ENCODE peak calls at places on chromosomes 5 and 9, in eight cellular contexts. One of them, this sample, is unnamed.
A peak's percentile ranks its signal among the peaks of the same experiment; 100 is the strongest.

GRCh38 chr9:129006328-129007034 is 21.6 kb downstream of the SH3GLB2 start:
- DNase-seq in astrocyte: peak; percentile 31
- DNase-seq in neural crest cell: peak; percentile 65
- DNase-seq in activated T-cell treated with anti-CD3 and anti-CD28 coated beads for 1 hour: peak; percentile 18
- DNase-seq in NCI-H1092 treated with DMSO at 0.1 percent for 48 hours: peak; percentile 56
- DNase-seq in M059J: peak; percentile 74
- DNase-seq in epithelial cell of esophagus: peak; percentile 76
- DNase-seq in esophagus squamous epithelium: no peak
- DNase-seq in this sample: no peak

GRCh38 chr9:92048924-92049625 is 66.1 kb downstream of the SPTLC1 start:
- DNase-seq in neural crest cell: no peak
- DNase-seq in esophagus squamous epithelium: no peak
- DNase-seq in epithelial cell of esophagus: no peak
- DNase-seq in astrocyte: peak; percentile 2
- DNase-seq in NCI-H1092 treated with DMSO at 0.1 percent for 48 hours: no peak
- DNase-seq in activated T-cell treated with anti-CD3 and anti-CD28 coated beads for 1 hour: no peak
- DNase-seq in M059J: peak; percentile 22
- DNase-seq in this sample: no peak

GRCh38 chr5:148659641-148660345 is 5.5 kb upstream of the HTR4 start:
- DNase-seq in neural crest cell: no peak
- DNase-seq in esophagus squamous epithelium: no peak
- DNase-seq in NCI-H1092 treated with DMSO at 0.1 percent for 48 hours: no peak
- DNase-seq in astrocyte: no peak
- DNase-seq in epithelial cell of esophagus: no peak
- DNase-seq in activated T-cell treated with anti-CD3 and anti-CD28 coated beads for 1 hour: no peak
- DNase-seq in M059J: no peak
- DNase-seq in this sample: no peak

GRCh38 chr9:114047717-114048116 is 30.4 kb downstream of the AMBP start:
- DNase-seq in activated T-cell treated with anti-CD3 and anti-CD28 coated beads for 1 hour: no peak
- DNase-seq in neural crest cell: no peak
- DNase-seq in esophagus squamous epithelium: no peak
- DNase-seq in M059J: peak; percentile 19
- DNase-seq in epithelial cell of esophagus: peak; percentile 27
- DNase-seq in NCI-H1092 treated with DMSO at 0.1 percent for 48 hours: no peak
- DNase-seq in astrocyte: no peak
- DNase-seq in this sample: no peak

GRCh38 chr5:57025961-57026360 is 74.0 kb upstream of the MIER3 start:
- DNase-seq in neural crest cell: no peak
- DNase-seq in M059J: no peak
- DNase-seq in activated T-cell treated with anti-CD3 and anti-CD28 coated beads for 1 hour: no peak
- DNase-seq in esophagus squamous epithelium: no peak
- DNase-seq in epithelial cell of esophagus: no peak
- DNase-seq in NCI-H1092 treated with DMSO at 0.1 percent for 48 hours: no peak
- DNase-seq in astrocyte: no peak
- DNase-seq in this sample: no peak

GRCh38 chr5:54518146-54519082 is 855 bp downstream of the SNX18 start:
- DNase-seq in activated T-cell treated with anti-CD3 and anti-CD28 coated beads for 1 hour: peak; percentile 41
- DNase-seq in neural crest cell: peak; percentile 31
- DNase-seq in M059J: peak; percentile 35
- DNase-seq in NCI-H1092 treated with DMSO at 0.1 percent for 48 hours: peak; percentile 28
- DNase-seq in epithelial cell of esophagus: peak; percentile 61
- DNase-seq in astrocyte: no peak
- DNase-seq in esophagus squamous epithelium: no peak
- DNase-seq in this sample: no peak

GRCh38 chr5:38926121-38926520 is 80.3 kb downstream of the OSMR start:
- DNase-seq in neural crest cell: no peak
- DNase-seq in M059J: peak; percentile 85
- DNase-seq in NCI-H1092 treated with DMSO at 0.1 percent for 48 hours: no peak
- DNase-seq in esophagus squamous epithelium: no peak
- DNase-seq in epithelial cell of esophagus: no peak
- DNase-seq in astrocyte: peak; percentile 58
- DNase-seq in activated T-cell treated with anti-CD3 and anti-CD28 coated beads for 1 hour: no peak
- DNase-seq in this sample: no peak

GRCh38 chr5:148563021-148563420 is 91.3 kb downstream of the HTR4 start:
- DNase-seq in astrocyte: no peak
- DNase-seq in NCI-H1092 treated with DMSO at 0.1 percent for 48 hours: no peak
- DNase-seq in activated T-cell treated with anti-CD3 and anti-CD28 coated beads for 1 hour: no peak
- DNase-seq in M059J: no peak
- DNase-seq in esophagus squamous epithelium: no peak
- DNase-seq in epithelial cell of esophagus: no peak
- DNase-seq in neural crest cell: no peak
- DNase-seq in this sample: no peak

GRCh38 chr5:95284512-95285405 is at the start of gene MCTP1:
- DNase-seq in M059J: peak; percentile 31
- DNase-seq in NCI-H1092 treated with DMSO at 0.1 percent for 48 hours: peak; percentile 42
- DNase-seq in astrocyte: peak; percentile 1
- DNase-seq in epithelial cell of esophagus: peak; percentile 22
- DNase-seq in activated T-cell treated with anti-CD3 and anti-CD28 coated beads for 1 hour: no peak
- DNase-seq in esophagus squamous epithelium: no peak
- DNase-seq in neural crest cell: peak; percentile 44
- DNase-seq in this sample: peak; percentile 11

GRCh38 chr5:980941-981340 is 27.7 kb upstream of the NKD2 start:
- DNase-seq in esophagus squamous epithelium: no peak
- DNase-seq in NCI-H1092 treated with DMSO at 0.1 percent for 48 hours: no peak
- DNase-seq in epithelial cell of esophagus: no peak
- DNase-seq in M059J: peak; percentile 47
- DNase-seq in astrocyte: peak; percentile 21
- DNase-seq in activated T-cell treated with anti-CD3 and anti-CD28 coated beads for 1 hour: no peak
- DNase-seq in neural crest cell: no peak
- DNase-seq in this sample: no peak

GRCh38 chr9:99868845-99869244 is 37.6 kb upstream of the STX17 start:
- DNase-seq in M059J: peak; percentile 33
- DNase-seq in NCI-H1092 treated with DMSO at 0.1 percent for 48 hours: no peak
- DNase-seq in neural crest cell: no peak
- DNase-seq in astrocyte: no peak
- DNase-seq in activated T-cell treated with anti-CD3 and anti-CD28 coated beads for 1 hour: no peak
- DNase-seq in esophagus squamous epithelium: no peak
- DNase-seq in epithelial cell of esophagus: no peak
- DNase-seq in this sample: no peak

GRCh38 chr9:113520109-113520642 is 56.6 kb downstream of the RGS3 start:
- DNase-seq in M059J: peak; percentile 93
- DNase-seq in neural crest cell: no peak
- DNase-seq in esophagus squamous epithelium: no peak
- DNase-seq in epithelial cell of esophagus: peak; percentile 72
- DNase-seq in astrocyte: peak; percentile 46
- DNase-seq in NCI-H1092 treated with DMSO at 0.1 percent for 48 hours: no peak
- DNase-seq in activated T-cell treated with anti-CD3 and anti-CD28 coated beads for 1 hour: no peak
- DNase-seq in this sample: no peak

GRCh38 chr9:37329576-37329975 is 92.9 kb upstream of the GRHPR start:
- DNase-seq in NCI-H1092 treated with DMSO at 0.1 percent for 48 hours: peak; percentile 51
- DNase-seq in esophagus squamous epithelium: no peak
- DNase-seq in M059J: peak; percentile 44
- DNase-seq in neural crest cell: no peak
- DNase-seq in astrocyte: peak; percentile 10
- DNase-seq in epithelial cell of esophagus: peak; percentile 41
- DNase-seq in activated T-cell treated with anti-CD3 and anti-CD28 coated beads for 1 hour: no peak
- DNase-seq in this sample: peak; percentile 12

GRCh38 chr5:27318701-27319100 is 280.3 kb upstream of the CDH9 start:
- DNase-seq in activated T-cell treated with anti-CD3 and anti-CD28 coated beads for 1 hour: no peak
- DNase-seq in epithelial cell of esophagus: no peak
- DNase-seq in neural crest cell: no peak
- DNase-seq in esophagus squamous epithelium: no peak
- DNase-seq in M059J: peak; percentile 48
- DNase-seq in astrocyte: peak; percentile 8
- DNase-seq in NCI-H1092 treated with DMSO at 0.1 percent for 48 hours: no peak
- DNase-seq in this sample: peak; percentile 52

GRCh38 chr5:126594077-126594476 is 942 bp downstream of the ALDH7A1 start:
- DNase-seq in neural crest cell: no peak
- DNase-seq in esophagus squamous epithelium: no peak
- DNase-seq in M059J: peak; percentile 34
- DNase-seq in NCI-H1092 treated with DMSO at 0.1 percent for 48 hours: no peak
- DNase-seq in epithelial cell of esophagus: peak; percentile 92
- DNase-seq in astrocyte: peak; percentile 23
- DNase-seq in activated T-cell treated with anti-CD3 and anti-CD28 coated beads for 1 hour: no peak
- DNase-seq in this sample: no peak

GRCh38 chr5:143068712-143069111 is 298.5 kb downstream of the ARHGAP26 start:
- DNase-seq in esophagus squamous epithelium: no peak
- DNase-seq in NCI-H1092 treated with DMSO at 0.1 percent for 48 hours: no peak
- DNase-seq in neural crest cell: no peak
- DNase-seq in epithelial cell of esophagus: no peak
- DNase-seq in M059J: no peak
- DNase-seq in astrocyte: no peak
- DNase-seq in activated T-cell treated with anti-CD3 and anti-CD28 coated beads for 1 hour: no peak
- DNase-seq in this sample: no peak

GRCh38 chr9:35553670-35554543 is 51.2 kb upstream of the TESK1 start:
- DNase-seq in M059J: peak; percentile 82
- DNase-seq in activated T-cell treated with anti-CD3 and anti-CD28 coated beads for 1 hour: no peak
- DNase-seq in NCI-H1092 treated with DMSO at 0.1 percent for 48 hours: peak; percentile 76
- DNase-seq in astrocyte: peak; percentile 41
- DNase-seq in neural crest cell: peak; percentile 55
- DNase-seq in esophagus squamous epithelium: no peak
- DNase-seq in epithelial cell of esophagus: peak; percentile 73
- DNase-seq in this sample: peak; percentile 10

GRCh38 chr9:14383296-14383695 is 69.4 kb upstream of the NFIB start:
- DNase-seq in activated T-cell treated with anti-CD3 and anti-CD28 coated beads for 1 hour: no peak
- DNase-seq in astrocyte: peak; percentile 57
- DNase-seq in neural crest cell: no peak
- DNase-seq in M059J: peak; percentile 66
- DNase-seq in epithelial cell of esophagus: peak; percentile 49
- DNase-seq in NCI-H1092 treated with DMSO at 0.1 percent for 48 hours: peak; percentile 27
- DNase-seq in esophagus squamous epithelium: no peak
- DNase-seq in this sample: peak; percentile 100

GRCh38 chr5:131355972-131356528 is 92.2 kb downstream of the CDC42SE2 start:
- DNase-seq in astrocyte: peak; percentile 37
- DNase-seq in epithelial cell of esophagus: no peak
- DNase-seq in activated T-cell treated with anti-CD3 and anti-CD28 coated beads for 1 hour: no peak
- DNase-seq in NCI-H1092 treated with DMSO at 0.1 percent for 48 hours: no peak
- DNase-seq in esophagus squamous epithelium: no peak
- DNase-seq in M059J: no peak
- DNase-seq in neural crest cell: no peak
- DNase-seq in this sample: no peak

GRCh38 chr5:108530706-108531105 is 148.8 kb upstream of the FBXL17 start:
- DNase-seq in neural crest cell: no peak
- DNase-seq in esophagus squamous epithelium: no peak
- DNase-seq in activated T-cell treated with anti-CD3 and anti-CD28 coated beads for 1 hour: no peak
- DNase-seq in NCI-H1092 treated with DMSO at 0.1 percent for 48 hours: no peak
- DNase-seq in epithelial cell of esophagus: no peak
- DNase-seq in M059J: no peak
- DNase-seq in astrocyte: no peak
- DNase-seq in this sample: no peak

This sample was measured in NCI-H446 treated with DMSO at 0.1 percent for 48 hours.